ENCODE peak calls at places on chromosomes 5 and 9, in six cellular contexts. One of them, this sample, is unnamed.

GRCh38 chr5:73061593-73061992 is 58.8 kb upstream of the TMEM171 start:
- DNase-seq in cardiac muscle cell: no peak
- DNase-seq in pancreas: no peak
- DNase-seq in stomach: no peak
- DNase-seq in ascending aorta: no peak
- DNase-seq in fibroblast of lung: no peak
- DNase-seq in this sample: no peak

GRCh38 chr5:170863646-170864045 is 1.8 kb downstream of the RANBP17 start:
- DNase-seq in cardiac muscle cell: peak; percentile 67
- DNase-seq in pancreas: no peak
- DNase-seq in stomach: no peak
- DNase-seq in ascending aorta: no peak
- DNase-seq in fibroblast of lung: peak; percentile 68
- DNase-seq in this sample: no peak

GRCh38 chr5:149002053-149002452 is 60.8 kb downstream of the SH3TC2 start:
- DNase-seq in cardiac muscle cell: peak; percentile 96
- DNase-seq in pancreas: no peak
- DNase-seq in stomach: no peak
- DNase-seq in ascending aorta: no peak
- DNase-seq in fibroblast of lung: peak; percentile 98
- DNase-seq in this sample: peak; percentile 39

GRCh38 chr9:127898433-127899199 is 787 bp downstream of the ST6GALNAC6 start:
- DNase-seq in cardiac muscle cell: peak; percentile 96
- DNase-seq in pancreas: peak; percentile 60
- DNase-seq in stomach: no peak
- DNase-seq in ascending aorta: no peak
- DNase-seq in fibroblast of lung: peak; percentile 90
- DNase-seq in this sample: no peak

GRCh38 chr5:37814699-37815098 is 25.1 kb downstream of the GDNF start:
- DNase-seq in cardiac muscle cell: peak; percentile 53
- DNase-seq in pancreas: no peak
- DNase-seq in stomach: no peak
- DNase-seq in ascending aorta: no peak
- DNase-seq in fibroblast of lung: no peak
- DNase-seq in this sample: no peak

GRCh38 chr9:80605129-80605528 is 1033.4 kb downstream of the TLE4 start:
- DNase-seq in cardiac muscle cell: peak; percentile 62
- DNase-seq in pancreas: no peak
- DNase-seq in stomach: no peak
- DNase-seq in ascending aorta: no peak
- DNase-seq in fibroblast of lung: peak; percentile 75
- DNase-seq in this sample: no peak

GRCh38 chr9:27518006-27518405 is 6.1 kb upstream of the IFNK start:
- DNase-seq in cardiac muscle cell: no peak
- DNase-seq in pancreas: no peak
- DNase-seq in stomach: no peak
- DNase-seq in ascending aorta: no peak
- DNase-seq in fibroblast of lung: no peak
- DNase-seq in this sample: no peak

GRCh38 chr5:14209836-14210235 is 66.7 kb downstream of the TRIO start:
- DNase-seq in cardiac muscle cell: no peak
- DNase-seq in pancreas: no peak
- DNase-seq in stomach: no peak
- DNase-seq in ascending aorta: no peak
- DNase-seq in fibroblast of lung: no peak
- DNase-seq in this sample: no peak

GRCh38 chr5:113252066-113252465 is 182.7 kb downstream of the TSSK1B start:
- DNase-seq in cardiac muscle cell: no peak
- DNase-seq in pancreas: no peak
- DNase-seq in stomach: no peak
- DNase-seq in ascending aorta: no peak
- DNase-seq in fibroblast of lung: no peak
- DNase-seq in this sample: no peak

GRCh38 chr5:78647838-78648358 is 674 bp downstream of the LHFPL2 start:
- DNase-seq in cardiac muscle cell: peak; percentile 70
- DNase-seq in pancreas: peak; percentile 75
- DNase-seq in stomach: peak; percentile 60
- DNase-seq in ascending aorta: no peak
- DNase-seq in fibroblast of lung: peak; percentile 66
- DNase-seq in this sample: peak; percentile 48

GRCh38 chr5:93831449-93831848 is 90.0 kb upstream of the POU5F2 start:
- DNase-seq in cardiac muscle cell: peak; percentile 69
- DNase-seq in pancreas: no peak
- DNase-seq in stomach: no peak
- DNase-seq in ascending aorta: no peak
- DNase-seq in fibroblast of lung: peak; percentile 84
- DNase-seq in this sample: no peak

GRCh38 chr5:95863383-95863757 is 40.8 kb upstream of the GLRX start:
- DNase-seq in cardiac muscle cell: peak; percentile 89
- DNase-seq in pancreas: peak; percentile 53
- DNase-seq in stomach: no peak
- DNase-seq in ascending aorta: peak; percentile 59
- DNase-seq in fibroblast of lung: peak; percentile 90
- DNase-seq in this sample: no peak

GRCh38 chr5:97508864-97509263 is 325.8 kb upstream of the RIOK2 start:
- DNase-seq in cardiac muscle cell: no peak
- DNase-seq in pancreas: no peak
- DNase-seq in stomach: no peak
- DNase-seq in ascending aorta: no peak
- DNase-seq in fibroblast of lung: no peak
- DNase-seq in this sample: no peak

GRCh38 chr9:138049779-138050471 is 172.3 kb downstream of the CACNA1B start:
- DNase-seq in cardiac muscle cell: no peak
- DNase-seq in pancreas: no peak
- DNase-seq in stomach: peak; percentile 17
- DNase-seq in ascending aorta: no peak
- DNase-seq in fibroblast of lung: no peak
- DNase-seq in this sample: no peak

GRCh38 chr5:178238711-178239592 is 6.3 kb upstream of the PHYKPL start:
- DNase-seq in cardiac muscle cell: no peak
- DNase-seq in pancreas: no peak
- DNase-seq in stomach: no peak
- DNase-seq in ascending aorta: no peak
- DNase-seq in fibroblast of lung: no peak
- DNase-seq in this sample: no peak

GRCh38 chr9:79883073-79883645 is 311.4 kb downstream of the TLE4 start:
- DNase-seq in cardiac muscle cell: no peak
- DNase-seq in pancreas: no peak
- DNase-seq in stomach: no peak
- DNase-seq in ascending aorta: no peak
- DNase-seq in fibroblast of lung: no peak
- DNase-seq in this sample: no peak

GRCh38 chr9:116844621-116845020 is 157.5 kb downstream of the TRIM32 start:
- DNase-seq in cardiac muscle cell: no peak
- DNase-seq in pancreas: no peak
- DNase-seq in stomach: no peak
- DNase-seq in ascending aorta: no peak
- DNase-seq in fibroblast of lung: no peak
- DNase-seq in this sample: no peak

GRCh38 chr9:38068616-38068865 is 486 bp downstream of the SHB start:
- DNase-seq in cardiac muscle cell: peak; percentile 67
- DNase-seq in pancreas: no peak
- DNase-seq in stomach: peak; percentile 46
- DNase-seq in ascending aorta: no peak
- DNase-seq in fibroblast of lung: peak; percentile 58
- DNase-seq in this sample: no peak

GRCh38 chr5:135174315-135175096 is 140.5 kb upstream of the PITX1 start:
- DNase-seq in cardiac muscle cell: no peak
- DNase-seq in pancreas: no peak
- DNase-seq in stomach: no peak
- DNase-seq in ascending aorta: no peak
- DNase-seq in fibroblast of lung: no peak
- DNase-seq in this sample: no peak

GRCh38 chr9:1890806-1891205 is 124.3 kb upstream of the SMARCA2 start:
- DNase-seq in cardiac muscle cell: peak; percentile 17
- DNase-seq in pancreas: no peak
- DNase-seq in stomach: no peak
- DNase-seq in ascending aorta: no peak
- DNase-seq in fibroblast of lung: no peak
- DNase-seq in this sample: no peak

GRCh38 chr5:75498208-75498777 is 13.1 kb downstream of the CERT1 start:
- DNase-seq in cardiac muscle cell: no peak
- DNase-seq in pancreas: no peak
- DNase-seq in stomach: no peak
- DNase-seq in ascending aorta: no peak
- DNase-seq in fibroblast of lung: no peak
- DNase-seq in this sample: no peak

GRCh38 chr5:92559331-92559730 is 1021.7 kb downstream of the NR2F1-AS1 start:
- DNase-seq in cardiac muscle cell: no peak
- DNase-seq in pancreas: no peak
- DNase-seq in stomach: no peak
- DNase-seq in ascending aorta: no peak
- DNase-seq in fibroblast of lung: no peak
- DNase-seq in this sample: no peak

GRCh38 chr9:70113403-70114022 is 69.9 kb downstream of the MAMDC2 start:
- DNase-seq in cardiac muscle cell: peak; percentile 79
- DNase-seq in pancreas: peak; percentile 54
- DNase-seq in stomach: peak; percentile 46
- DNase-seq in ascending aorta: no peak
- DNase-seq in fibroblast of lung: peak; percentile 78
- DNase-seq in this sample: no peak

GRCh38 chr5:103624035-103624461 is 61.5 kb upstream of the NUDT12 start:
- DNase-seq in cardiac muscle cell: peak; percentile 91
- DNase-seq in pancreas: no peak
- DNase-seq in stomach: no peak
- DNase-seq in ascending aorta: no peak
- DNase-seq in fibroblast of lung: peak; percentile 99
- DNase-seq in this sample: no peak

GRCh38 chr5:1884638-1885475 is 2.1 kb upstream of the IRX4 start:
- DNase-seq in cardiac muscle cell: no peak
- DNase-seq in pancreas: no peak
- DNase-seq in stomach: no peak
- DNase-seq in ascending aorta: no peak
- DNase-seq in fibroblast of lung: no peak
- DNase-seq in this sample: no peak
- H3K27me3 ChIP-seq in cardiac muscle cell: peaks cover 100% of the 10 kb centered on the region
- H3K27me3 ChIP-seq in pancreas: peaks cover 24% of the 10 kb centered on the region
- H3K27me3 ChIP-seq in stomach: peaks cover 100% of the 10 kb centered on the region
- H3K27me3 ChIP-seq in ascending aorta: peaks cover 46% of the 10 kb centered on the region
- H3K27me3 ChIP-seq in fibroblast of lung: peaks cover 57% of the 10 kb centered on the region
- H3K27me3 ChIP-seq in this sample: peaks cover 83% of the 10 kb centered on the region

DNA sequence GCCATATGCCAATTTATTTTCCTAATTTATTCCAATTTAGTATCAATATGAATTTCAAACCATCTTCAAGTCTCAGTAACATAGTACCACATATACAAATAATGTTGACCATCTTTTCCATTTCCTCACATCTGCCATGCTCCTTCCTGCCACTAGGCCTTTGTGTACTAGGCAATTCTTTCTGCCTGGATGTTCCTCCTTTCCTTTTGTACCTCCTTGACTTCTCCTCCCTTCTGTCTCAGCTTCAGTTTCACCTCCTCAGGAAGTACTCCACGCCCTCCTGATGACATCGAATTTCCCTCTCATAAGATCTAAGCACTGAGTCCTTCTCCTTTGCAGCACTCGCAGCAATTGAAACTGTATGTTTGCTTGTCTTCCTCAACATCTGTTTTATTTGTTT is 53.9 kb downstream of the MEF2C start:
- DNase-seq in cardiac muscle cell: no peak
- DNase-seq in pancreas: no peak
- DNase-seq in stomach: no peak
- DNase-seq in ascending aorta: no peak
- DNase-seq in fibroblast of lung: no peak
- DNase-seq in this sample: no peak
- TF ChIP-seq CTCF in cardiac muscle cell: peak; percentile 22
- TF ChIP-seq CTCF in pancreas: no peak
- TF ChIP-seq CTCF in stomach: no peak
- TF ChIP-seq CTCF in ascending aorta: peak; percentile 42
- TF ChIP-seq CTCF in fibroblast of lung: peak; percentile 29
- TF ChIP-seq CTCF in this sample: peak; percentile 35

GRCh38 chr5:33937017-33937699 is 972 bp downstream of the RXFP3 start:
- DNase-seq in cardiac muscle cell: peak; percentile 10
- DNase-seq in pancreas: no peak
- DNase-seq in stomach: no peak
- DNase-seq in ascending aorta: no peak
- DNase-seq in fibroblast of lung: peak; percentile 6
- DNase-seq in this sample: no peak
- H3K27me3 ChIP-seq in cardiac muscle cell: peaks cover 27% of the 10 kb centered on the region
- H3K27me3 ChIP-seq in pancreas: peaks cover 14% of the 10 kb centered on the region
- H3K27me3 ChIP-seq in stomach: peaks cover 71% of the 10 kb centered on the region
- H3K27me3 ChIP-seq in ascending aorta: peaks cover 17% of the 10 kb centered on the region
- H3K27me3 ChIP-seq in fibroblast of lung: peaks cover 43% of the 10 kb centered on the region
- H3K27me3 ChIP-seq in this sample: peaks cover 35% of the 10 kb centered on the region

DNA sequence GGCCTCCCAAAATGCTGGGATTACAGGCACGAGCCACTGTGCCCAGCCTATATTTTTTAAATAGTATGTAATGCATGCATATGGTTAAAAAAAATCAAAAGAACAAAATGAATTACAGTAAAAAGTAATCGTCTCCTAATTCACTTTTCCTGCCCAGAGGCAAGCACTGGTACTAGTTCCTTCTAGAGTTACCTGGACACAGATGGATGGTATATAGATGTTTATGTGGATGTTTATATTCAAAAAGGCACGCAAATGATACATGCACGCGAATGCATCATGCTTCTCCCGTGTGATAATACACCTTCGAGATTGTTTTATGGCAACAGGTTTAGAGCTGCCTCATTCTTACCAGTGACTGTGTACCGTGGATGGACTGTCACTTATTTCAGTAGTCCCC is 21.4 kb downstream of the ABL1 start:
- DNase-seq in cardiac muscle cell: no peak
- DNase-seq in pancreas: no peak
- DNase-seq in stomach: no peak
- DNase-seq in ascending aorta: no peak
- DNase-seq in fibroblast of lung: no peak
- DNase-seq in this sample: no peak
- TF ChIP-seq CTCF in cardiac muscle cell: no peak
- TF ChIP-seq CTCF in pancreas: no peak
- TF ChIP-seq CTCF in stomach: no peak
- TF ChIP-seq CTCF in ascending aorta: no peak
- TF ChIP-seq CTCF in fibroblast of lung: no peak
- TF ChIP-seq CTCF in this sample: no peak

This sample was measured in left lung.